ENCODE peak calls at places on chromosome 7, in eight cellular contexts. One of them, this sample, is unnamed.

GRCh38 chr7:8418627-8419245 is 14.7 kb upstream of the NXPH1 start:
- DNase-seq in caudate nucleus: peak
- DNase-seq in stomach: peak
- DNase-seq in keratinocyte: peak
- DNase-seq in CD8-positive, alpha-beta memory T cell: peak
- DNase-seq in thoracic aorta: no peak
- DNase-seq in SJSA1: peak
- DNase-seq in A549: peak
- DNase-seq in this sample: no peak

GRCh38 chr7:34755008-34755407 is 97.0 kb downstream of the NPSR1 start:
- DNase-seq in SJSA1: no peak
- DNase-seq in thoracic aorta: no peak
- DNase-seq in A549: no peak
- DNase-seq in CD8-positive, alpha-beta memory T cell: no peak
- DNase-seq in caudate nucleus: no peak
- DNase-seq in stomach: no peak
- DNase-seq in keratinocyte: no peak
- DNase-seq in this sample: no peak

GRCh38 chr7:66047426-66047825 is 28.2 kb upstream of the ASL start:
- DNase-seq in caudate nucleus: no peak
- DNase-seq in keratinocyte: peak
- DNase-seq in A549: peak
- DNase-seq in SJSA1: peak
- DNase-seq in thoracic aorta: no peak
- DNase-seq in stomach: no peak
- DNase-seq in CD8-positive, alpha-beta memory T cell: no peak
- DNase-seq in this sample: peak

GRCh38 chr7:152366662-152367061 is 69.1 kb downstream of the KMT2C start:
- DNase-seq in CD8-positive, alpha-beta memory T cell: no peak
- DNase-seq in thoracic aorta: no peak
- DNase-seq in caudate nucleus: no peak
- DNase-seq in keratinocyte: no peak
- DNase-seq in SJSA1: no peak
- DNase-seq in stomach: peak
- DNase-seq in A549: no peak
- DNase-seq in this sample: no peak

GRCh38 chr7:47391726-47392125 is 190.2 kb downstream of the TNS3 start:
- DNase-seq in SJSA1: no peak
- DNase-seq in caudate nucleus: no peak
- DNase-seq in keratinocyte: no peak
- DNase-seq in A549: no peak
- DNase-seq in CD8-positive, alpha-beta memory T cell: no peak
- DNase-seq in thoracic aorta: no peak
- DNase-seq in stomach: no peak
- DNase-seq in this sample: no peak

GRCh38 chr7:70738080-70738479 is 393.9 kb upstream of the GALNT17 start:
- DNase-seq in thoracic aorta: no peak
- DNase-seq in CD8-positive, alpha-beta memory T cell: no peak
- DNase-seq in stomach: peak
- DNase-seq in caudate nucleus: no peak
- DNase-seq in A549: peak
- DNase-seq in keratinocyte: no peak
- DNase-seq in SJSA1: no peak
- DNase-seq in this sample: peak

GRCh38 chr7:105003275-105003674 is 10.7 kb upstream of the KMT2E start:
- DNase-seq in stomach: no peak
- DNase-seq in SJSA1: peak
- DNase-seq in caudate nucleus: peak
- DNase-seq in CD8-positive, alpha-beta memory T cell: no peak
- DNase-seq in A549: peak
- DNase-seq in thoracic aorta: peak
- DNase-seq in keratinocyte: no peak
- DNase-seq in this sample: no peak

GRCh38 chr7:141014091-141014490 is 661 bp downstream of the MRPS33 start:
- DNase-seq in thoracic aorta: no peak
- DNase-seq in keratinocyte: no peak
- DNase-seq in stomach: no peak
- DNase-seq in SJSA1: no peak
- DNase-seq in CD8-positive, alpha-beta memory T cell: no peak
- DNase-seq in caudate nucleus: no peak
- DNase-seq in A549: no peak
- DNase-seq in this sample: no peak

GRCh38 chr7:63046612-63047011 is 952.0 kb upstream of the ZNF722 start:
- DNase-seq in CD8-positive, alpha-beta memory T cell: no peak
- DNase-seq in thoracic aorta: no peak
- DNase-seq in SJSA1: no peak
- DNase-seq in stomach: no peak
- DNase-seq in keratinocyte: no peak
- DNase-seq in caudate nucleus: no peak
- DNase-seq in A549: no peak
- DNase-seq in this sample: no peak

GRCh38 chr7:84125654-84126053 is 68.9 kb downstream of the SEMA3A start:
- DNase-seq in thoracic aorta: no peak
- DNase-seq in caudate nucleus: no peak
- DNase-seq in CD8-positive, alpha-beta memory T cell: no peak
- DNase-seq in SJSA1: no peak
- DNase-seq in stomach: no peak
- DNase-seq in A549: no peak
- DNase-seq in keratinocyte: no peak
- DNase-seq in this sample: no peak

GRCh38 chr7:37570145-37570544 is 113.4 kb upstream of the GPR141 start:
- DNase-seq in CD8-positive, alpha-beta memory T cell: no peak
- DNase-seq in SJSA1: no peak
- DNase-seq in A549: no peak
- DNase-seq in caudate nucleus: no peak
- DNase-seq in thoracic aorta: no peak
- DNase-seq in keratinocyte: no peak
- DNase-seq in stomach: no peak
- DNase-seq in this sample: no peak

GRCh38 chr7:20352573-20353304 is 22.0 kb downstream of the ITGB8 start:
- DNase-seq in thoracic aorta: no peak
- DNase-seq in keratinocyte: peak
- DNase-seq in A549: peak
- DNase-seq in CD8-positive, alpha-beta memory T cell: no peak
- DNase-seq in SJSA1: peak
- DNase-seq in caudate nucleus: no peak
- DNase-seq in stomach: no peak
- DNase-seq in this sample: peak

GRCh38 chr7:156475179-156475578 is 165.4 kb upstream of the RNF32 start:
- DNase-seq in keratinocyte: no peak
- DNase-seq in CD8-positive, alpha-beta memory T cell: no peak
- DNase-seq in A549: no peak
- DNase-seq in SJSA1: no peak
- DNase-seq in caudate nucleus: no peak
- DNase-seq in stomach: no peak
- DNase-seq in thoracic aorta: no peak
- DNase-seq in this sample: no peak

GRCh38 chr7:45176091-45176490 is 18.5 kb downstream of the RAMP3 start:
- DNase-seq in stomach: no peak
- DNase-seq in CD8-positive, alpha-beta memory T cell: no peak
- DNase-seq in thoracic aorta: no peak
- DNase-seq in caudate nucleus: no peak
- DNase-seq in keratinocyte: no peak
- DNase-seq in A549: no peak
- DNase-seq in SJSA1: no peak
- DNase-seq in this sample: no peak

GRCh38 chr7:43303740-43304241 is 191.3 kb downstream of the HECW1 start:
- DNase-seq in keratinocyte: no peak
- DNase-seq in CD8-positive, alpha-beta memory T cell: no peak
- DNase-seq in caudate nucleus: peak
- DNase-seq in SJSA1: no peak
- DNase-seq in thoracic aorta: no peak
- DNase-seq in stomach: no peak
- DNase-seq in A549: no peak
- DNase-seq in this sample: no peak

GRCh38 chr7:74104702-74105101 is 21.1 kb downstream of the LIMK1 start:
- DNase-seq in A549: no peak
- DNase-seq in SJSA1: no peak
- DNase-seq in stomach: no peak
- DNase-seq in keratinocyte: no peak
- DNase-seq in caudate nucleus: no peak
- DNase-seq in CD8-positive, alpha-beta memory T cell: no peak
- DNase-seq in thoracic aorta: no peak
- DNase-seq in this sample: no peak

GRCh38 chr7:39664057-39664456 is 40.7 kb downstream of the RALA start:
- DNase-seq in keratinocyte: no peak
- DNase-seq in stomach: no peak
- DNase-seq in CD8-positive, alpha-beta memory T cell: no peak
- DNase-seq in SJSA1: no peak
- DNase-seq in caudate nucleus: no peak
- DNase-seq in thoracic aorta: no peak
- DNase-seq in A549: no peak
- DNase-seq in this sample: no peak

GRCh38 chr7:44379366-44380178 is 54.2 kb upstream of the CAMK2B start:
- DNase-seq in caudate nucleus: no peak
- DNase-seq in CD8-positive, alpha-beta memory T cell: no peak
- DNase-seq in stomach: no peak
- DNase-seq in keratinocyte: no peak
- DNase-seq in SJSA1: peak
- DNase-seq in A549: no peak
- DNase-seq in thoracic aorta: no peak
- DNase-seq in this sample: no peak

GRCh38 chr7:130912086-130912909 is 178.3 kb upstream of the KLF14 start:
- DNase-seq in stomach: no peak
- DNase-seq in CD8-positive, alpha-beta memory T cell: peak
- DNase-seq in SJSA1: peak
- DNase-seq in A549: peak
- DNase-seq in caudate nucleus: no peak
- DNase-seq in thoracic aorta: no peak
- DNase-seq in keratinocyte: no peak
- DNase-seq in this sample: no peak
- H3K27ac ChIP-seq in stomach: peak
- H3K27ac ChIP-seq in CD8-positive, alpha-beta memory T cell: peak
- H3K27ac ChIP-seq in SJSA1: peak
- H3K27ac ChIP-seq in A549: peak
- H3K27ac ChIP-seq in caudate nucleus: peak
- H3K27ac ChIP-seq in thoracic aorta: peak
- H3K27ac ChIP-seq in keratinocyte: peak
- H3K27ac ChIP-seq in this sample: peak

GRCh38 chr7:155365146-155365874 is 67.6 kb downstream of the INSIG1 start:
- DNase-seq in stomach: no peak
- DNase-seq in CD8-positive, alpha-beta memory T cell: no peak
- DNase-seq in A549: no peak
- DNase-seq in keratinocyte: no peak
- DNase-seq in caudate nucleus: no peak
- DNase-seq in SJSA1: no peak
- DNase-seq in thoracic aorta: no peak
- DNase-seq in this sample: no peak
- H3K27ac ChIP-seq in stomach: no peak
- H3K27ac ChIP-seq in CD8-positive, alpha-beta memory T cell: no peak
- H3K27ac ChIP-seq in A549: no peak
- H3K27ac ChIP-seq in keratinocyte: no peak
- H3K27ac ChIP-seq in caudate nucleus: no peak
- H3K27ac ChIP-seq in SJSA1: no peak
- H3K27ac ChIP-seq in thoracic aorta: no peak
- H3K27ac ChIP-seq in this sample: no peak

GRCh38 chr7:106124176-106124575 is 12.1 kb upstream of the SYPL1 start:
- DNase-seq in A549: no peak
- DNase-seq in thoracic aorta: no peak
- DNase-seq in keratinocyte: no peak
- DNase-seq in stomach: no peak
- DNase-seq in SJSA1: no peak
- DNase-seq in CD8-positive, alpha-beta memory T cell: no peak
- DNase-seq in caudate nucleus: no peak
- DNase-seq in this sample: no peak
- H3K27ac ChIP-seq in A549: no peak
- H3K27ac ChIP-seq in thoracic aorta: no peak
- H3K27ac ChIP-seq in keratinocyte: no peak
- H3K27ac ChIP-seq in stomach: no peak
- H3K27ac ChIP-seq in SJSA1: no peak
- H3K27ac ChIP-seq in CD8-positive, alpha-beta memory T cell: no peak
- H3K27ac ChIP-seq in caudate nucleus: no peak
- H3K27ac ChIP-seq in this sample: no peak

GRCh38 chr7:1754345-1754908 is 84.3 kb downstream of the ELFN1 start:
- DNase-seq in thoracic aorta: no peak
- DNase-seq in SJSA1: no peak
- DNase-seq in keratinocyte: no peak
- DNase-seq in caudate nucleus: no peak
- DNase-seq in CD8-positive, alpha-beta memory T cell: no peak
- DNase-seq in A549: no peak
- DNase-seq in stomach: no peak
- DNase-seq in this sample: no peak
- H3K27ac ChIP-seq in thoracic aorta: no peak
- H3K27ac ChIP-seq in SJSA1: no peak
- H3K27ac ChIP-seq in keratinocyte: no peak
- H3K27ac ChIP-seq in caudate nucleus: no peak
- H3K27ac ChIP-seq in CD8-positive, alpha-beta memory T cell: no peak
- H3K27ac ChIP-seq in A549: no peak
- H3K27ac ChIP-seq in stomach: no peak
- H3K27ac ChIP-seq in this sample: no peak